ENCODE peak calls at places on chromosome 4, in four cellular contexts. T is mesendoderm, G is ovary, H is SK-N-SH. B is an unnamed sample.

GRCh38 chr4:82044141-82044993 is 329.4 kb downstream of the HNRNPD start:
- DNase-seq in H (peak; percentile 34), G (peak; percentile 42), T (peak; percentile 83), B (peak; percentile 41)

GRCh38 chr4:174454815-174455473 is 67.3 kb downstream of the HPGD start:
- DNase-seq in G (no peak), T (no peak), H (no peak), B (no peak)

GRCh38 chr4:32884198-32884597 is 2164.0 kb downstream of the PCDH7 start:
- DNase-seq in G (no peak), T (peak; percentile 1), H (no peak), B (peak; percentile 5)

GRCh38 chr4:14396183-14396582 is 606.1 kb upstream of the CPEB2 start:
- DNase-seq in H (no peak), G (no peak), T (no peak), B (no peak)

GRCh38 chr4:80049402-80049801 is 23.6 kb downstream of the ANTXR2 start:
- DNase-seq in G (no peak), T (no peak), H (no peak), B (no peak)

GRCh38 chr4:187103351-187103750 is 379.7 kb upstream of the FAT1 start:
- DNase-seq in T (no peak), H (no peak), G (no peak), B (no peak)

GRCh38 chr4:71338846-71339593 is at the start of gene SLC4A4:
- DNase-seq in T (no peak), G (no peak), H (no peak), B (peak; percentile 54)

GRCh38 chr4:95000076-95000648 is 242.4 kb downstream of the BMPR1B start:
- DNase-seq in H (no peak), T (no peak), G (no peak), B (no peak)

GRCh38 chr4:98193459-98194105 is 50.3 kb upstream of the STPG2 start:
- DNase-seq in T (peak; percentile 2), G (no peak), H (no peak), B (no peak)

GRCh38 chr4:113901994-113902787 is 77.3 kb downstream of the ARSJ start:
- DNase-seq in G (no peak), T (peak; percentile 18), H (no peak), B (no peak)

GRCh38 chr4:153785830-153786721 is 2.8 kb downstream of the SFRP2 start:
- DNase-seq in G (no peak), H (peak; percentile 34), T (peak; percentile 67), B (peak; percentile 55)
- H3K27ac ChIP-seq in G (no peak overlapping the region), H (no peak overlapping the region), T (no peak overlapping the region), B (no peak overlapping the region)

DNA sequence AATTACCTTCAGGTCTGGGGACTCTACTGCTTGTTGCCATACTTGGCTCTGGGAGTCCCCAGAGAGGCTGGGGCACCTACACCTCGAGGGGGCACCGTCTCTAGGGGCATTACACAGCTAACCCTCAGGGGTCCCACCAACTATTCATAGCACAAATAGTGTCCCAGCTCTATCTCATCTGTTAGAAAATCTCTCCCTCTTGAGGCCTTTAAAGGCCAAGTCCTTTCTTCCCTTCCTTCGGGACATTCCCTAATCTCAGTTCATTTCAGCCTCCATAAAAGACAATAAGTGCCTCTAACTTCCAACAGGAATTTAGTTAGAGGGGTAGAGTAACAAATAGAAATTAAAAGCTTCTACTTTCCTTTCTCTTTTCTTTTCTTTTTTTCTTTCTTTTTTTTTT is 55.8 kb upstream of the SORBS2 start:
- DNase-seq in T (peak; percentile 45), H (no peak), G (no peak), B (no peak)
- H3K27ac ChIP-seq in T (no peak overlapping the region), H (no peak overlapping the region), G (no peak overlapping the region), B (no peak overlapping the region)

DNA sequence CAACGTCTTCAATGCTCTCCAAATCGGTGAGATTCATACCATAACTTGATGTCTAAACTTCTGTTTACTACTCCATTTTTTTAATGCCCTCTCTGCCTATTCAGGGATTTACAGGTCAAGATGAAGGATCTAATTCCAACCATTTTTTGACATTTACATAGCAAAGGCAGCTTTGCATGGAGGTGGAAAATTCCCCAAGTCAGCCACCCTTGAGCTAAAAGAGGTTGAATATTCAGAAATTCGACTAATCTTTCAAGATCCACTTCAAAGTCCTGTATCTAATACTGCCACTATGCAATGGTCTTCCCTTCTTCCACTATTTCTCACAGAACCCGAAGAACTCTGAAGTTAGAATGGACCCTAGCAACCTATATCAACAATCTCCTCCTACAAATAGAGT is 21.6 kb downstream of the CFAP97 start:
- DNase-seq in H (no peak), G (no peak), T (peak; percentile 77), B (no peak)
- H3K27ac ChIP-seq in H (no peak overlapping the region), G (no peak overlapping the region), T (peak overlapping the region; percentile 55), B (no peak overlapping the region)

DNA sequence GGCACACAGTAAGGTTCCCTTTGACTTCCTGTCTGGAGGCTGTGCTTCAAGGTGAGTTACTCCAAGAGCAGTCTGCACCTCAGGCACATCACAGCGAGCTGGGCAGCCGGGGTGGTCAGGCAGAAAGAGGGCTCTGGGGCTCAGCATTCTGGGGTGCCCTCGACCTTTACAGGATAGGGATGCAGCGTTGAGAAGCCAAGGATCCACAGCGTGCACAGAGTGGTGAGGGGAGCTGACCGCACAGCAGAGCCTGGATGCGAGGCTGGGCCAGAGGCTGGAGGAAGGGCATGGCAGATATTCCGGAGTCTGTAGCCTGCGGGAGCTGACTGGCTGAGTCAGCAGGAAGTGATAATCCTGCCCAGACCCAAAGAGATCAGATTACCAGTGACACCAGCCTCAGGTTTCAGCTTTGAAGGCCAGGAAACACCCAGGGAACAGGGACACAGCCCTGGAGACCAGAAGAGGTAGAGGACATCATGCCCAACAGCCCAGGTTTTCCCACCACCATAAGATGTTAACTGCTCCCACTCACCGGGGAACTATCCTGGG is 38.4 kb upstream of the PDLIM3 start:
- DNase-seq in T (peak; percentile 98), H (peak; percentile 36), G (no peak), B (peak; percentile 85)
- H3K27ac ChIP-seq in T (peak overlapping the region; percentile 47), H (peak overlapping the region; percentile 26), G (no peak overlapping the region), B (peak overlapping the region; percentile 66)

GRCh38 chr4:56531149-56531770 is 25.7 kb downstream of the ARL9 start:
- DNase-seq in H (no peak), G (no peak), T (no peak), B (no peak)
- H3K27ac ChIP-seq in H (no peak overlapping the region), G (no peak overlapping the region), T (no peak overlapping the region), B (no peak overlapping the region)

GRCh38 chr4:2417765-2418651 is at the start of gene ZFYVE28:
- DNase-seq in G (no peak), H (no peak), T (no peak), B (no peak)

GRCh38 chr4:2417196-2417764 is 1.2 kb downstream of the ZFYVE28 start:
- DNase-seq in H (peak; percentile 78), T (no peak), G (no peak), B (no peak)

GRCh38 chr4:2418652-2419571 is at the start of gene CFAP99:
- DNase-seq in H (peak; percentile 98), G (peak; percentile 96), T (peak; percentile 98), B (peak; percentile 91)

GRCh38 chr4:2416564-2417195 is 1.8 kb downstream of the ZFYVE28 start:
- DNase-seq in G (no peak), T (peak; percentile 80), H (peak; percentile 63), B (peak; percentile 9)

DNA sequence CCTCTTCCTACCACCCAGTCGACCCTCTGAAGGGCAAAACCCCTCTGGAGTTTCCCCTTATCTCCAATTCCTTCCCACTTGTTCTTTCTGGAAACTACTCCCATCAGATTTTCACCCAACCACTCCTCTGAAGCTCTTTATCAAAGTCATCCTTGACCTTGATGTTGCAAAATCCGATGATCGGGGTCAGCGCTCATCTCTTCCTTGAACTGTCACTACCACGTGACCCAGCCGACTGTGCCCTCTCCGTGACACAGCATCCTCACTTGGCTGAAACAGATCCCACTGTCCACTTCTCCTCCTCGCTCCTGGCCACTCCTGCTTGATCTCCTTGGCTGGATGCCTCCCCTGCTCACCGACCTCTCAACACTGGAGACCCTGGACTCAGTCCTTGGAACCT is 1.1 kb downstream of the CFAP99 start:
- DNase-seq in G (no peak), H (no peak), T (no peak), B (no peak)
- H3K27ac ChIP-seq in G (no peak overlapping the region), H (no peak overlapping the region), T (no peak overlapping the region), B (no peak overlapping the region)

GRCh38 chr4:179738822-179739221 is 2296.6 kb upstream of the AGA start:
- DNase-seq in T (no peak), G (no peak), H (no peak), B (no peak)
- H3K27ac ChIP-seq in T (no peak overlapping the region), G (no peak overlapping the region), H (no peak overlapping the region), B (no peak overlapping the region)

GRCh38 chr4:175561691-175562090 is 250.4 kb downstream of the GPM6A start:
- DNase-seq in T (no peak), G (no peak), H (no peak), B (no peak)

GRCh38 chr4:175560628-175561027 is 251.4 kb downstream of the GPM6A start:
- DNase-seq in T (peak; percentile 6), H (peak; percentile 7), G (no peak), B (peak; percentile 48)

GRCh38 chr4:175562537-175562936 is 249.5 kb downstream of the GPM6A start:
- DNase-seq in G (no peak), H (no peak), T (no peak), B (no peak)

GRCh38 chr4:175562111-175562510 is 250.0 kb downstream of the GPM6A start:
- DNase-seq in H (no peak), T (no peak), G (no peak), B (no peak)
- H3K27ac ChIP-seq in H (no peak overlapping the region), T (no peak overlapping the region), G (no peak overlapping the region), B (no peak overlapping the region)

GRCh38 chr4:2908686-2909085 is 54.5 kb downstream of the NOP14 start:
- DNase-seq in H (no peak), G (no peak), T (no peak), B (no peak)

GRCh38 chr4:2907706-2908293 is 55.4 kb downstream of the NOP14 start:
- DNase-seq in H (no peak), G (no peak), T (no peak), B (no peak)

GRCh38 chr4:2909583-2909982 is 53.6 kb downstream of the NOP14 start:
- DNase-seq in H (no peak), T (no peak), G (no peak), B (no peak)

GRCh38 chr4:2911868-2912267 is 51.3 kb downstream of the NOP14 start:
- DNase-seq in G (no peak), T (no peak), H (no peak), B (no peak)

DNA sequence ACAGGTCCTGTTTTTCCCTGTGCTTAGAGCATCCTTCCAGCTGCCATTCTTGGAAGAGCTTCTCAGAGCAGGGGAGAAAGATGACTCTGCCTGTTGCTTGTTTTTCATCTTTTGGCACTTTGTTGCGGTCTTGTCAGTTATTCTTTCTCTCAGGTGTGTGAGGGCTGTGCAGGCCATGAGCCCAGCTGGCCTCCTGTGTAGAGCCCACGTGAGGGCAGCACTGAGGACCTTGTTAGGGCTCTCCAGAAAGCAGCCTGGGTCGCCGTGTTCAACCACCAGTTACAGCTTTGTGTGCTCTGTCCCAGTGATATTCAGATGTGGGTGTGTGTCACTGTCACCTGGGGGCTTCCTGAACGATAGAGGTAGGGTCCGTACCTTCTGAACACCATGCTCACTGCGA is 52.8 kb downstream of the NOP14 start:
- DNase-seq in T (peak; percentile 33), G (no peak), H (no peak), B (no peak)
- H3K27ac ChIP-seq in T (no peak overlapping the region), G (no peak overlapping the region), H (no peak overlapping the region), B (no peak overlapping the region)

B was measured in fibroblast of lung.